ENCODE peak calls at places on chromosomes 6 and 20, in ten cellular contexts. K is mucosa of descending colon, O is mammary epithelial cell, M is astrocyte of the spinal cord, V is H1, F is foreskin keratinocyte, W is nephron progenitor cell, Z is heart right ventricle, I is heart left ventricle, H is fibroblast of lung. B is an unnamed sample.

GRCh38 chr20:32089637-32090330 is 19.7 kb upstream of the TM9SF4 start:
- DNase-seq in M (no peak), O (no peak), K (no peak), W (no peak), H (no peak), V (peak; percentile 50), Z (no peak), I (no peak), F (no peak), B (no peak)

GRCh38 chr6:5513393-5513792 is 252.1 kb downstream of the FARS2 start:
- DNase-seq in V (no peak), H (no peak), K (no peak), W (no peak), I (no peak), Z (no peak), F (no peak), O (no peak), M (no peak), B (no peak)

GRCh38 chr20:47673671-47673955 is 111.7 kb downstream of the SULF2 start:
- DNase-seq in K (no peak), Z (no peak), W (no peak), I (no peak), M (no peak), H (no peak), V (no peak), O (no peak), F (no peak), B (no peak)

GRCh38 chr6:161225677-161226004 is 48.2 kb downstream of the AGPAT4 start:
- DNase-seq in K (no peak), V (no peak), W (no peak), M (no peak), I (no peak), O (no peak), H (no peak), Z (no peak), F (no peak), B (no peak)

GRCh38 chr6:127341471-127342202 is 1.8 kb downstream of the ECHDC1 start:
- DNase-seq in W (no peak), I (no peak), Z (no peak), O (no peak), H (no peak), V (no peak), M (no peak), K (no peak), F (no peak), B (no peak)

GRCh38 chr20:13995086-13995665 is at the start of gene MACROD2:
- DNase-seq in H (peak; percentile 65), Z (peak; percentile 76), I (peak; percentile 92), V (peak; percentile 94), F (peak; percentile 90), M (peak; percentile 92), W (peak; percentile 99), O (peak; percentile 97), K (peak; percentile 99), B (peak; percentile 28)

GRCh38 chr20:34708621-34709043 is 4.5 kb downstream of the TP53INP2 start:
- DNase-seq in K (peak; percentile 81), V (no peak), F (no peak), H (peak; percentile 46), W (peak; percentile 62), M (peak; percentile 36), O (no peak), Z (peak; percentile 53), I (peak; percentile 45), B (peak; percentile 81)

GRCh38 chr20:6599876-6600275 is 167.6 kb upstream of the BMP2 start:
- DNase-seq in F (peak; percentile 55), K (no peak), Z (no peak), H (no peak), O (peak; percentile 25), I (no peak), V (no peak), M (no peak), W (no peak), B (no peak)

GRCh38 chr20:12970372-12970821 is 38.4 kb upstream of the SPTLC3 start:
- DNase-seq in H (peak; percentile 74), O (peak; percentile 32), K (no peak), V (no peak), I (no peak), F (peak; percentile 34), M (peak; percentile 63), Z (peak; percentile 6), W (peak; percentile 23), B (peak; percentile 29)

GRCh38 chr6:152089992-152090391 is 282.5 kb downstream of the ESR1 start:
- DNase-seq in K (no peak), M (peak; percentile 56), V (no peak), I (peak; percentile 36), F (peak; percentile 58), H (peak; percentile 52), W (no peak), O (peak; percentile 70), Z (no peak), B (no peak)

GRCh38 chr6:29355603-29356002 is 13.1 kb downstream of the OR5V1 start:
- DNase-seq in M (no peak), W (no peak), V (no peak), H (no peak), F (no peak), I (no peak), Z (no peak), O (no peak), K (no peak), B (no peak)
- TF ChIP-seq CTCF in M (no peak), W (no peak), V (peak; percentile 15), H (no peak), F (peak; percentile 16), I (no peak), Z (no peak), O (no peak), K (no peak), B (no peak)

DNA sequence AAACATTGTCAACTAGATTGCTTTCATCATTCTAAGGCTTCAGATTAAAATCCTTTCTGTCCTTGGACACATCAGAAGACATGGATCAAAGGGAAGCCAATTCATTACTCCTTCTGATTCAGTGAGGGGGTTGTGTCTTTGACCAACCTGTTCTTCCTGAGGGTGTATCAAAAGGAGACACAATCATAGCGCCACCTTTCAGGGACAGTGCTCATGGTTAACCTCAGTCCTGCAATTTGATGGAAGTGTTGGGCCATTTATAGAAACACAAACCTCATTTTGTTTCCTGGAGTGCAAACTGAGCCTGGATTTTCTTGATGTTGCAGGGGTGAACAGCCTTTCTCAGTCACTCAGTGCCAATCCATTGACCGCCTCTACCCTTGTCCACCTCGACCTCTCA is 163.9 kb upstream of the SCGN start:
- DNase-seq in H (no peak), O (no peak), I (no peak), V (no peak), W (no peak), M (no peak), F (no peak), Z (no peak), K (no peak), B (no peak)
- TF ChIP-seq CTCF in H (no peak), O (no peak), I (no peak), V (no peak), W (no peak), M (no peak), F (peak; percentile 2), Z (no peak), K (no peak), B (no peak)

GRCh38 chr6:86858970-86859369 is 78.4 kb upstream of the HTR1E start:
- DNase-seq in W (no peak), M (no peak), V (no peak), Z (no peak), F (no peak), H (no peak), O (no peak), I (no peak), K (no peak), B (no peak)

GRCh38 chr6:86856937-86857563 is 80.3 kb upstream of the HTR1E start:
- DNase-seq in M (peak; percentile 35), O (peak; percentile 33), W (peak; percentile 59), V (peak; percentile 3), K (no peak), I (no peak), H (peak; percentile 40), Z (peak; percentile 9), F (peak; percentile 27), B (peak; percentile 63)

GRCh38 chr6:86859513-86859912 is 77.8 kb upstream of the HTR1E start:
- DNase-seq in M (no peak), W (no peak), V (no peak), Z (no peak), K (no peak), I (no peak), O (no peak), H (no peak), F (no peak), B (no peak)
- TF ChIP-seq CTCF in M (no peak), W (no peak), V (peak; percentile 49), Z (no peak), K (no peak), I (no peak), O (no peak), H (no peak), F (no peak), B (no peak)

DNA sequence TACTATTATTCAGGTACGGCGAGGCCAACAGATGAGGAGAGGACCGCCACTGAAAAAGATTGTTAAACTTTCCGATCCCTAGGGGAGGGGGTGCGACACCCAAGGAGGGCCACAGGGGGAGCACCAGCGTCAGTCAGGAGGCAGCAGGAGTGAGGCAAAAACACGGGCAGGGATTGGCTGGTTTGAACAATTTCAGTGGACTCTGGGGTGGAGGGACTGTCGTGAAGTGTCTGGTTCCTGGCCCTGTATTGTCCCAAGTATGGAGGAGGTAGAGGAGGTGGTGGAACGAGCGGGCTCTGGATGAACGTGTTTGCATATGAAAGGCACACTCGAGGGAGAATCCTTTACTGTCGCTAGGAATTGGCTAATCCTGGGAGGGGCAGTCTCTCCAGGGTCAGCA is 32.5 kb upstream of the MCUR1 start:
- DNase-seq in W (no peak), O (no peak), V (no peak), I (no peak), Z (no peak), K (no peak), H (no peak), M (no peak), F (no peak), B (no peak)
- TF ChIP-seq CTCF in W (no peak), O (no peak), V (peak; percentile 47), I (no peak), Z (no peak), K (no peak), H (no peak), M (peak; percentile 23), F (peak; percentile 19), B (no peak)

DNA sequence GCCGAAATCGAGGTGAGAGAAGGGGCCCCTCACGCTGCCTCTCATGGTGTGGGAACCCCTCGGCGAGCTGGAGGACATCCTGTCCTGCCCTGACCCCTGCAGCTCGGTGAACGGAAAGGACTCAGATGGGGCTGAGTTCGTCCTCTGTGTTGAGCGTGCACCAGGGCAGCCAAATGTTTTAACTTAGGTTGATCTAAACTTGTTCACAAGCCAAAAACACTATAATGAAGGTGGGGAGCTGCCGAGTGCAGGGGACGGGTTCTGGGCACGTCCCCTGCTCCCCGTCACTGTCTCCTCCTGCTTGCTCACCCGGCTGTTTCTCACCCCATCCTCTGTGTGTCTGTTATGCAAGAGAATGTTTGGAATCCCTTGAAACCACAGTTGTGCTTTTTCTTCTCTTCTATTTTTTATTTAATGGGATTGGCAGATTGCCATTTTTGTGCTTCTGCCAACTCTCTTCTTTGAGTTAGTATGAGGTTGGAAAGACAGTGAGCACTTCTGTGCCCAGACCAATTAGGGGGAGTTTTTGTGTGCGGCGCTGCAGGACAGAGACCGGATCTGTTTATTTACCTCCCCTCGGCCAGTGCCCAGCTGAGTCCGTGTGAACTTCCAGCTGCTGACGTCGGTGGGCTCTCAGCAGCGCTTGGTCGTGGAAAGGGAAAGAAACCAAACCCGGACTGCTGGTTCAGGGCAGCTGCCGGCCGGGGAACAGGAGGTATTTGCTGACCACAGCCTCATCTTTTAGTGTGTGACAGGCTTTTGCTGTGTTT is 158.1 kb downstream of the DTNBP1 start:
- DNase-seq in F (peak; percentile 88), I (peak; percentile 81), M (peak; percentile 99), K (peak; percentile 48), W (peak; percentile 17), V (no peak), H (peak; percentile 97), Z (peak; percentile 73), O (peak; percentile 92), B (no peak)
- TF ChIP-seq CTCF in F (no peak), I (no peak), M (peak; percentile 15), K (no peak), W (no peak), V (no peak), H (no peak), Z (no peak), O (no peak), B (no peak)

B was measured in activated CD8-positive, alpha-beta T cell treated with anti-CD3 and anti-CD28 coated beads for 36 hours.